ENCODE peak calls at places on chromosomes 13 and 19, in five cellular contexts. H is SK-N-SH, T is A549, J is H1, K is GM12878. A is an unnamed sample.

GRCh38 chr13:90055121-90055520 is 1292.4 kb upstream of the MIR17HG start:
- DNase-seq in J (no peak), T (no peak), H (no peak), K (no peak), A (no peak)

GRCh38 chr13:112708560-112709240 is 18.9 kb downstream of the ATP11A start:
- DNase-seq in J (no peak), K (no peak), H (no peak), T (no peak), A (peak)

GRCh38 chr19:49861127-49861526 is 6.2 kb downstream of the PNKP start:
- DNase-seq in T (no peak), J (no peak), K (no peak), H (no peak), A (no peak)

GRCh38 chr19:480016-480855 is 16.1 kb upstream of the MADCAM1 start:
- DNase-seq in K (no peak), T (peak), H (peak), J (no peak), A (peak)

GRCh38 chr19:16066611-16067104 is 9.6 kb upstream of the TPM4 start:
- DNase-seq in T (no peak), K (no peak), H (peak), J (no peak), A (peak)

GRCh38 chr19:19488875-19489690 is 26.3 kb downstream of the TSSK6 start:
- DNase-seq in J (peak), K (peak), H (peak), T (peak), A (peak)

GRCh38 chr13:35345992-35346391 is 130.5 kb downstream of the MAB21L1 start:
- DNase-seq in H (no peak), K (no peak), T (no peak), J (no peak), A (no peak)

GRCh38 chr13:113582841-113583631 is 1.5 kb upstream of the TFDP1 start:
- DNase-seq in K (no peak), H (no peak), J (no peak), T (no peak), A (no peak)

GRCh38 chr19:11505032-11505503 is 571 bp downstream of the ZNF653 start:
- DNase-seq in J (peak), H (peak), T (peak), K (peak), A (peak)

GRCh38 chr13:95497307-95497943 is 55.1 kb upstream of the CLDN10 start:
- DNase-seq in T (no peak), H (peak), J (no peak), K (no peak), A (no peak)

GRCh38 chr13:51589793-51590192 is 5.5 kb downstream of the WDFY2 start:
- DNase-seq in J (no peak), K (no peak), T (no peak), H (peak), A (no peak)

DNA sequence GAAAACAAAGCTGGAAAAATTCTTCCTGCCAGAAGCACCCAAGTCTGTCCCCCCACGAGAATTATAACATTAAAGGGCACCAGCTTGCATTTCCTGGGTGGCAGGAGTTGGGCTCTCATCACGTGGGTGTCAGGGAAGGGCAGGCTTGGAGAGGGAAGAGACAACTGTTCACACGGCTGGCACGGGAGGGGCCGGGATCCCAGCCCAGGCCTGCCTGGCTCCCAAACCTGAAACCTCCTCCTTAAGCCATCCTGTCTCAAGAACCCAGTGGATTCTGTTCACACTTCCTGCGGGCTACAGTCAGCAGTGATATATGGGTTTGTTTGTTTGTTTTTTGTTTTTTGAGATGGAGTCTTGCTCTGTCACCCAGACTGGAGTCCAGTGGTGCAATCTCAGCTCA is 12.2 kb downstream of the GRIK5 start:
- DNase-seq in K (no peak), J (no peak), T (no peak), H (no peak), A (no peak)
- TF ChIP-seq CHD2 in K (no peak), J (no peak), T (no peak), H (no peak), A (no peak)

GRCh38 chr19:13884726-13885591 is 8.0 kb downstream of the NANOS3 start:
- DNase-seq in T (no peak), H (peak), J (no peak), K (no peak), A (no peak)

GRCh38 chr19:13883665-13884064 is 6.7 kb downstream of the NANOS3 start:
- DNase-seq in H (peak), T (no peak), K (no peak), J (no peak), A (no peak)

GRCh38 chr19:13887529-13887928 is 10.6 kb downstream of the NANOS3 start:
- DNase-seq in H (no peak), K (no peak), J (no peak), T (no peak), A (no peak)

GRCh38 chr19:13887039-13887438 is 10.1 kb downstream of the NANOS3 start:
- DNase-seq in J (no peak), H (no peak), K (no peak), T (no peak), A (no peak)

GRCh38 chr19:13885826-13886365 is 9.0 kb downstream of the NANOS3 start:
- DNase-seq in K (no peak), H (peak), T (no peak), J (no peak), A (no peak)
- TF ChIP-seq CHD2 in K (no peak), H (no peak), T (no peak), J (no peak), A (no peak)

GRCh38 chr19:7869453-7869909 is 4.7 kb downstream of the PRR36 start:
- DNase-seq in H (peak), T (no peak), K (no peak), J (no peak), A (peak)

GRCh38 chr19:7871280-7871529 is 3.0 kb downstream of the PRR36 start:
- DNase-seq in H (no peak), J (no peak), K (no peak), T (peak), A (peak)

GRCh38 chr19:7871530-7872305 is 2.5 kb downstream of the PRR36 start:
- DNase-seq in T (peak), K (peak), H (peak), J (peak), A (peak)

GRCh38 chr19:7869910-7870511 is 4.2 kb downstream of the PRR36 start:
- DNase-seq in J (peak), H (peak), K (no peak), T (no peak), A (peak)

GRCh38 chr19:7870571-7871279 is 3.5 kb downstream of the PRR36 start:
- DNase-seq in T (no peak), H (peak), K (no peak), J (peak), A (peak)
- TF ChIP-seq CHD2 in T (no peak), H (no peak), K (no peak), J (no peak), A (no peak)

DNA sequence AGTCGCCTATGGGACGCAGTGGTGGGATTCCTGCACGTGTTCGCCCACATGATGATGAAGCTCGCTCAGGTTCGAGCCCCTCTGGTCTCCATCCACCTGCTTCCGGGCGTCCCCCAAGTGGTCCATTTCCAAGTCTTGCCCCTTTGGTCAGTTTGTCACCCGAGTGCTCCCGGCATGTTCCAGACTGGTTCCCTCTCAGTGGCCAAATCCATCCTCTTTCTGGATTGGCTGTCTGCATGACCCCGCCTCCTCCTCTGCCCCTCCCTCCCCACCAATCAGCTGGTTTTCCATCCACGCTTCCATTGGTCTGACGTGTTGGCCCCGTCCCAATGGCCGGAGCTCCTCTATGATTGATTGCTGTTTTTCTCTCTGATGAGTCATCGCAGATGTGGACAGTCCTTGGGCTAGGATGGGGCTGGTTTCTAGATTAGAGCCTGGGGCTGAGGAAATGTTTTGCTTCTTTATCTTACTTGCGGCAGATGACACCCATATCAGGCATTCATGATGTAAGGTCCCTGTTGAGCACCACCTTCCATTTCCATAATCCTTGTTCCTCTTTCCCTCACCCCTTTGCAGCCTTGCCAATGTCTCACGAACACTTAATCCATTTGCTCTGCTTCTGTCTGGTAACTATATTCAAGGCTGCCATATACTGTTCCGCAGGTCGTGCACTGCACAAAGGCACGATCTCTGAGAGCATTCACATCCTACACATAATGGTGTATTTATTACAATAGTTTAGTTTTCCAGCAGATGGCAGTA is 73.8 kb downstream of the MAP4K1 start:
- DNase-seq in T (peak), J (no peak), K (peak), H (peak), A (peak)
- TF ChIP-seq CHD2 in T (no peak), J (no peak), K (peak), H (peak), A (peak)

GRCh38 chr19:58558066-58558622 is at the start of gene UBE2M:
- DNase-seq in K (no peak), T (no peak), J (no peak), H (no peak), A (peak)
- TF ChIP-seq CHD2 in K (no peak), T (no peak), J (no peak), H (no peak), A (no peak)

DNA sequence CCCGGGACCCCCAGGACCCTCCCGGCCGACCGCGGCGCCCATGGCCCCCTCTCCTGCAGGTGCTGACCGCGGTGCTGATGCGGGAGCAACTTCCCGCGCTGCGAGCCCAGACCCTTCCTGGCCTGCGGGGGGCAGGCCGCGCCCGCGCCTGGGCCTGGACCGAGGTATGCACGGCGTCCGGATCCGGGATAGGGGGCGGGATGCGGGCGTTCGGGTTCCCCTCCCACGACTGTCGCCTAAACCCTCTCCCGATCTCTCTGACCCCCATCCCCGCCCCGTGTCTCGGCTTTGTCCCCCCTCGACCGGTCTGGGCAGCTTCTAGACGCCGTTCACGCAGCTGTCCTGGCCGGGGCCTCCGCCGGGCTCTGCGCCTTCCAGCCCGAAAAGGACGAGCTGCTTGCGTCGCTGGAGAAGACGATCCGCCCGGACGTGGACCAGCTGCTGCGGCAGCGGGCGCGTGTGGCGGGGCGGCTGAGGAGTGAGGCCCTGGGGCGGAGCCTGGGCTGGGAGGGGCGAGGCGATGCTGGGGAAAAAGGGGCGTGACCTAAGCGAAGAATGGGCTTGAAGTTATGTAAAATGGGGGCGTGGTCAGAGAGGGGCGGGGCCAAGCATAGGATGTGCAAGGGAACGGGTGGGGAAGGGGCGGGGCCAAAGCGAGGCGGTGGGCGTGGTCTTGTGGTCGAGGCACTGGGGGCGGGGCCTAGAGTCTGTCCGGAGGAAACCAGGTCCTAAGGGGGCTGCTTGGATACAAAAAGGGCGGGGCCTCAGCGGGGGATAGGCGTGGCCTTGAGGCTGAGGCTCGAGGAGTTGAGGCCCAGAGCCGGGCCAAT is 15.9 kb upstream of the COLGALT1 start:
- DNase-seq in K (no peak), H (peak), J (peak), T (peak), A (peak)
- TF ChIP-seq CHD2 in K (no peak), H (no peak), J (no peak), T (no peak), A (no peak)

DNA sequence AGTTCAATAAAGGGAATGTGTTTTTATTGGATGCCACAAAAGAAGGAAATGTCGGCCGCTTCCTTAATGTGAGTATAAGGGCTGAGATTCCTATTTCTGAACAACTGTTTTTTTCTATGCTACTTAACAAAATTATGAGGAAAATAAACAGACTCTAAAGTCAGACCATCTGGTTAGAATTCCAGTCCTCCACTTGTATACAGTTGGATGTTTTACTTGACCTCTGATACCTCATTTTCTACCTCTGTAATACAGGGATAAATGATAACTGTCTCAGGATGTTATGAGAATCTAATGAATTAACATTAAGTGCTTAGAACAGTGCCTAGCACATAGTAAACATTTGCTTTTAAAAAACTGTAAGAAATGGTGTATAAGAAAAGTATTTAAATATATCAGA is 7.2 kb upstream of the PHF11 start:
- DNase-seq in J (no peak), T (no peak), K (no peak), H (no peak), A (no peak)
- TF ChIP-seq CHD2 in J (no peak), T (no peak), K (no peak), H (no peak), A (no peak)

DNA sequence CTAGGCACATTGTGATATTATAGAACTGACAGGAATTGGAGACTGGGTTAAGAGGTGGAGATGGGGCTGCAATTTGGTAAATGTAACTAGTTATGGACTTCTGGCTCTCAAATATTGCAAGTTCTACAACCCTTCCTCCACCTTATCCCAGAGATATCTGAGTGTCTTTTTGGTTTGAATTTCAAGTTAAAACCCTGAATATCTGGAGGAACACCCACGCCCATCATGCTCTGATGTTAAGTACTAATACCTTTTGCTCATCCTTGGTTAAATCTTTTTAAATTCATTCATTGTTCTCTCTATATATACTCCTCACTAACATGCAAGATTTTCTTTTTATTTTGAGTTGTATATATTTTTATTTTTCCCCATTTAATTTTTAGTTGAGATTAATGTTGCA is 28.9 kb downstream of the ITGBL1 start:
- DNase-seq in J (no peak), H (no peak), K (no peak), T (no peak), A (no peak)
- TF ChIP-seq CHD2 in J (no peak), H (no peak), K (no peak), T (no peak), A (no peak)

GRCh38 chr13:75390229-75390628 is 91.7 kb downstream of the TBC1D4 start:
- DNase-seq in H (no peak), K (no peak), J (no peak), T (no peak), A (no peak)
- TF ChIP-seq CHD2 in H (no peak), K (no peak), J (no peak), T (no peak), A (no peak)

DNA sequence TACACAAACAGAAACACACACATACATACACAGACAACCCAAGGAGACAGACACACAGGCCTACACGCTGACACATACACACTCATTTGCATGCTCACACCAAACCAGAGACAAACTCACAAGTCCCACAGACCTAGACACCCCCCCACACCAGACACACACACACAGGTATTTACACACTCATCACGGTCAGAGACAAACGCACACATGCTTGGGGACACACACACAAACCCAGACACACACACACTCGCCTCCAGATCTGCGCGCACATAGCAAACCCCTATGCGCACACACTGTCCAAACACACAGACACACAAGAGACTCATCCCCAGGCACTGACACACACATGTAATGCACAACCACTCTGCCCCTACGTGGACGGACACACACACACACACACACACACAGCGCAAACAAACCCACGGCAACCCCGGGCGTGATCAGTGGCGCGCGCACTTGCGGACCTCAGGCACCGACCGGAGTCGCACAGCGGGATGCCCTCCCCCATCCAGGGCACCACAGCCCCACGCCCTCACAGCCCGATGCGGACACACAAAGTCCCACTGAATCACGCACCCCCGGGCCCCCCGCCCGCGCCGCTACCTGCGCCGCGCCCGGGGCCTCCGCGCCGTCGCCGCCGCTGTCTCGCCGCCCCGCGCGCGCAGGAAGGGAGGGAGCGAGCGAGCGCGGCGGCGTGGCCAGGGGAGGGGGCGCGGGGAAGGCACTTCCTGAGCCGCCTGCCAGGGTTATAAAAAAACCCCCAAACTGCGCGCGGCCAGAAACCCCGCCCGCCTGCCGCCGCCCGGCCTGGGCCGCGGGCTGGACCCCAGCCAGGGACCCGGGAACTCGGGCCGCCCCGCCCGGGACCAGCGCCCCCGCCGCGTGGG is at the start of gene ADAMTS10:
- DNase-seq in T (no peak), H (peak), J (no peak), K (no peak), A (peak)
- TF ChIP-seq CHD2 in T (no peak), H (no peak), J (no peak), K (no peak), A (no peak)

A was measured in K562.